ENCODE peak calls at places on chromosomes 2 and 18, in eight cellular contexts. C, N, R, U, V, H, K and O are unnamed samples. For H3K4me1, the result is how much of the 10 kb centered on the place peaks cover.

GRCh38 chr18:10231220-10231619 is 223.2 kb upstream of the APCDD1 start:
- DNase-seq in C (no peak), N (no peak), R (no peak), U (no peak), V (no peak), H (no peak), K (no peak), O (no peak)

GRCh38 chr2:145027073-145027459 is 507.1 kb upstream of the ZEB2 start:
- DNase-seq in C (no peak), N (no peak), R (no peak), U (no peak), V (no peak), H (no peak), K (no peak), O (no peak)

GRCh38 chr2:10406016-10406415 is 42.1 kb downstream of the ODC1 start:
- DNase-seq in C (no peak), N (no peak), R (no peak), U (no peak), V (no peak), H (peak), K (no peak), O (no peak)

GRCh38 chr2:132448771-132449170 is 32.2 kb downstream of the GPR39 start:
- DNase-seq in C (no peak), N (no peak), R (peak), U (no peak), V (peak), H (no peak), K (peak), O (no peak)

GRCh38 chr2:109117780-109118179 is 11.2 kb upstream of the SH3RF3 start:
- DNase-seq in C (no peak), N (no peak), R (no peak), U (no peak), V (no peak), H (no peak), K (no peak), O (no peak)

GRCh38 chr18:80249217-80250093 is 2.1 kb upstream of the PARD6G start:
- DNase-seq in C (no peak), N (no peak), R (no peak), U (no peak), V (no peak), H (no peak), K (no peak), O (no peak)

GRCh38 chr2:179936654-179937053 is 70.4 kb downstream of the CWC22 start:
- DNase-seq in C (peak), N (no peak), R (peak), U (no peak), V (peak), H (no peak), K (peak), O (no peak)

GRCh38 chr18:74395630-74396251 is 61.4 kb downstream of the DIPK1C start:
- DNase-seq in C (no peak), N (no peak), R (no peak), U (no peak), V (no peak), H (no peak), K (no peak), O (no peak)

GRCh38 chr18:43181711-43182110 is 66.2 kb upstream of the RIT2 start:
- DNase-seq in C (no peak), N (no peak), R (no peak), U (no peak), V (no peak), H (no peak), K (no peak), O (no peak)

GRCh38 chr2:16478817-16479216 is 186.8 kb downstream of the CYRIA start:
- DNase-seq in C (no peak), N (no peak), R (no peak), U (no peak), V (no peak), H (no peak), K (no peak), O (no peak)

GRCh38 chr2:186645999-186646398 is 47.9 kb upstream of the FAM171B start:
- DNase-seq in C (no peak), N (no peak), R (no peak), U (no peak), V (no peak), H (no peak), K (no peak), O (no peak)

GRCh38 chr18:75267643-75268184 is 57.1 kb downstream of the TSHZ1 start:
- DNase-seq in C (no peak), N (no peak), R (no peak), U (no peak), V (no peak), H (no peak), K (no peak), O (no peak)

GRCh38 chr2:109446531-109447131 is 167.1 kb downstream of the SEPTIN10 start:
- DNase-seq in C (no peak), N (no peak), R (no peak), U (no peak), V (no peak), H (peak), K (no peak), O (no peak)

GRCh38 chr18:11995445-11996189 is 14.3 kb downstream of the IMPA2 start:
- DNase-seq in C (peak), N (no peak), R (peak), U (peak), V (peak), H (peak), K (peak), O (peak)

GRCh38 chr2:98519156-98519555 is 74.5 kb downstream of the INPP4A start:
- DNase-seq in C (no peak), N (no peak), R (no peak), U (no peak), V (no peak), H (no peak), K (no peak), O (no peak)

GRCh38 chr2:161165266-161165665 is 5.0 kb downstream of the TANK start:
- DNase-seq in C (no peak), N (no peak), R (no peak), U (no peak), V (no peak), H (no peak), K (no peak), O (no peak)

GRCh38 chr18:63763831-63764600 is 11.2 kb upstream of the SERPINB7 start:
- DNase-seq in C (no peak), N (no peak), R (no peak), U (no peak), V (no peak), H (no peak), K (no peak), O (no peak)

GRCh38 chr18:33844232-33844631 is 266.2 kb downstream of the ASXL3 start:
- DNase-seq in C (no peak), N (no peak), R (no peak), U (no peak), V (no peak), H (no peak), K (no peak), O (no peak)

GRCh38 chr18:23876921-23877320 is 137.6 kb upstream of the TTC39C start:
- DNase-seq in C (no peak), N (no peak), R (no peak), U (no peak), V (no peak), H (no peak), K (no peak), O (no peak)

GRCh38 chr2:36485521-36485920 is 112.4 kb downstream of the FEZ2 start:
- DNase-seq in C (no peak), N (no peak), R (no peak), U (no peak), V (no peak), H (peak), K (no peak), O (no peak)

GRCh38 chr2:64924178-64924934 is 64.8 kb upstream of the SLC1A4 start:
- DNase-seq in C (no peak), N (no peak), R (no peak), U (no peak), V (no peak), H (no peak), K (no peak), O (no peak)

GRCh38 chr2:170930132-170931109 is 1.4 kb downstream of the GORASP2 start:
- DNase-seq in C (no peak), N (no peak), R (peak), U (peak), V (peak), H (no peak), K (peak), O (no peak)

GRCh38 chr18:10875836-10876235 is 273.5 kb downstream of the PIEZO2 start:
- DNase-seq in C (no peak), N (no peak), R (no peak), U (no peak), V (no peak), H (no peak), K (no peak), O (no peak)

GRCh38 chr18:25306671-25307070 is 45.3 kb downstream of the ZNF521 start:
- DNase-seq in C (no peak), N (no peak), R (no peak), U (no peak), V (no peak), H (no peak), K (no peak), O (no peak)

GRCh38 chr2:162091325-162092007 is 17.5 kb upstream of the DPP4 start:
- DNase-seq in C (no peak), N (no peak), R (no peak), U (no peak), V (peak), H (no peak), K (peak), O (no peak)

GRCh38 chr2:73925033-73925704 is 1.5 kb upstream of the DGUOK start:
- DNase-seq in C (no peak), N (no peak), R (peak), U (no peak), V (peak), H (no peak), K (no peak), O (no peak)

GRCh38 chr2:99623035-99623434 is 133.2 kb upstream of the REV1 start:
- DNase-seq in C (no peak), N (no peak), R (no peak), U (no peak), V (no peak), H (no peak), K (no peak), O (no peak)

GRCh38 chr2:99622578-99622977 is 132.8 kb upstream of the REV1 start:
- DNase-seq in C (no peak), N (no peak), R (no peak), U (no peak), V (no peak), H (no peak), K (no peak), O (no peak)

GRCh38 chr2:99626158-99626557 is 136.3 kb upstream of the REV1 start:
- DNase-seq in C (no peak), N (no peak), R (no peak), U (no peak), V (no peak), H (no peak), K (no peak), O (no peak)

GRCh38 chr2:99623613-99624012 is 133.8 kb upstream of the REV1 start:
- DNase-seq in C (no peak), N (no peak), R (no peak), U (no peak), V (no peak), H (no peak), K (no peak), O (no peak)

GRCh38 chr2:99624682-99625081 is 134.9 kb upstream of the REV1 start:
- DNase-seq in C (no peak), N (no peak), R (no peak), U (no peak), V (no peak), H (no peak), K (no peak), O (no peak)
- H3K4me1 ChIP-seq in C (under half), N (under half), R (under half), U (under half), V (under half), H (under half), K (under half), O (under half)

DNA sequence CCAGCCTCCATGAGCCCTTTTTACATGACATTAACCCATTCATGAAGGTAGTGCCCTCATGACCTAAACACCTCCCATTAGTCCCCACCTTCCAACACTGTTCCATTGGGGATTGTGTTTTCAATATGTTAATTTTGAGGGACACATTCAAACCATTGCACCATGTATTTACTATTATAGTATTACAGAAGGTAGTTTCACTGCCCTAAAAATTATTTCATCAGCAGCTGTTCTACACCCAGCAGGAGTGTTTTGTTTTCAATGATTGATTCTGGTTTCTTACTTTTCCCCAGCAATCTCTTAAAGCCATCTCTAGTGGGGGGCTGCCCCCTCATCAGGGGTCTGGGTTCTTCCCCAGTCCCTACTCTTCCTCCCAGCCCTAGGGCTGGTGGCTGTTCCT is 71.9 kb downstream of the CERS6 start:
- DNase-seq in C (no peak), N (no peak), R (no peak), U (no peak), V (no peak), H (no peak), K (no peak), O (no peak)
- H3K4me1 ChIP-seq in C (under half), N (half or more), R (under half), U (under half), V (under half), H (under half), K (under half), O (under half)

DNA sequence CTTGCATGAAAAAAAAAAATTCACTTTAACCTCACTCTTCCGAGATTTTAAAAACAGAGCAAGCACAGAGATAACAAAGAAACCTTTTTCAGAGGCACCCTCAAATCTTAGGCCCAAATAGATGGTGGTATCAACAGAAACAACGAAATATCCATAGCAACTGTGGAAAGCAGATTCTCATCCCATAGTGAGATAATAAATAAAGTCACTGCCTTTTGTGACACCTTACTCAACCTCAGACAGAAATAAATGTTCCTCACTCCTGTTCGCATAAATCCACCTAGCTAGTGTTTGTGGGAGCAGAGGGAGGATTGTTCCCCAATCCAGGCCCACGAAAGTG is 60.9 kb upstream of the RTN4 start:
- DNase-seq in C (no peak), N (no peak), R (no peak), U (no peak), V (no peak), H (no peak), K (no peak), O (no peak)
- H3K4me1 ChIP-seq in C (under half), N (half or more), R (under half), U (half or more), V (under half), H (under half), K (under half), O (under half)

GRCh38 chr2:105777071-105777482 is 32.4 kb downstream of the NCK2 start:
- DNase-seq in C (no peak), N (no peak), R (peak), U (no peak), V (no peak), H (no peak), K (no peak), O (no peak)

GRCh38 chr2:105777506-105778343 is 33.0 kb downstream of the NCK2 start:
- DNase-seq in C (no peak), N (no peak), R (no peak), U (no peak), V (no peak), H (no peak), K (no peak), O (no peak)

GRCh38 chr2:105774781-105775337 is 30.1 kb downstream of the NCK2 start:
- DNase-seq in C (no peak), N (no peak), R (no peak), U (no peak), V (no peak), H (no peak), K (no peak), O (no peak)

GRCh38 chr2:105775809-105776559 is 31.3 kb downstream of the NCK2 start:
- DNase-seq in C (no peak), N (no peak), R (peak), U (no peak), V (no peak), H (no peak), K (no peak), O (no peak)

DNA sequence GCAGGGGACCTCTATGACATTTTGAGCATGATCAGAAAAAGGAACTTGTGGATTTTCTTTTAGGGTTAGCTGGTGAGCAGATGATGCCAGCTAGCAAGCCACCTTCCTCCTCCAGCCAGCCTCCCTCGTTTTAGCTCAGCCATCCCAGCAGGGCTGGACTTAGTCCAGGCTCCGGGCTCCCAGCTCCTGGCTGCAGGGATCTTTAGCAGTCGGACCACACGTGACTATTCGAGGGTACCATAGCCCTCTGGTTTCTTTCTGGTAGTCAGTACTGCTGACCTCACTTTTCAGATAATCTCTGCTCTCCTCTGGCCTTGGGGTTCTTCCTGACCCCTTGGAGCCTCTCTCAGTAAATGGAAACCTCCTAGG is 31.8 kb downstream of the NCK2 start:
- DNase-seq in C (no peak), N (no peak), R (no peak), U (no peak), V (no peak), H (no peak), K (no peak), O (no peak)
- H3K4me1 ChIP-seq in C (under half), N (under half), R (under half), U (under half), V (under half), H (under half), K (under half), O (under half)

GRCh38 chr2:215900865-215901264 is 112.5 kb downstream of the MREG start:
- DNase-seq in C (no peak), N (no peak), R (no peak), U (no peak), V (no peak), H (no peak), K (no peak), O (no peak)

GRCh38 chr2:215899111-215900074 is 114.0 kb downstream of the MREG start:
- DNase-seq in C (no peak), N (no peak), R (no peak), U (no peak), V (no peak), H (no peak), K (no peak), O (no peak)

GRCh38 chr2:215898363-215898762 is 115.0 kb downstream of the MREG start:
- DNase-seq in C (no peak), N (no peak), R (no peak), U (peak), V (no peak), H (no peak), K (no peak), O (no peak)

GRCh38 chr2:215901796-215902195 is 111.6 kb downstream of the MREG start:
- DNase-seq in C (no peak), N (no peak), R (no peak), U (no peak), V (no peak), H (no peak), K (no peak), O (no peak)

GRCh38 chr2:215900203-215900611 is 113.1 kb downstream of the MREG start:
- DNase-seq in C (no peak), N (no peak), R (no peak), U (peak), V (no peak), H (peak), K (no peak), O (no peak)
- H3K4me1 ChIP-seq in C (under half), N (under half), R (under half), U (under half), V (under half), H (under half), K (under half), O (under half)

DNA sequence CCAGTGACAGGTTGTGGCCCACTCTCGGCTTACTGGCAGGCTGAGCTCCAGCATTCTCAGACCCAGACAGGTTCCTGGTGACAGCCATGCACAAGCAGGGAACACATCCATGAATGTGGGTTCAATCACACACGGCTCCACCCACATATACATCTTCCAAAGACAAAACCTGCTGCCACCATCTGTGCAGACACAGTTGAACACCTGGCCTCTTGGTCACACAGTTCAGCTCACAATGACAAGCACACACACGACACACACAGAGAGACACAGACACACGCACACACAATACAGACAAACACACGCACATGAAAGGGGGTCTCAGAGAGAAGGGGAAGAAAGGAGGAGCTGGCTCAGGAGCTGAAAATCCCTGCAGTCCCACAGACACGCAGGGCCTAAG is 32.1 kb upstream of the PTMA start:
- DNase-seq in C (no peak), N (no peak), R (peak), U (no peak), V (no peak), H (no peak), K (no peak), O (no peak)
- H3K4me1 ChIP-seq in C (under half), N (under half), R (half or more), U (half or more), V (under half), H (under half), K (under half), O (under half)

GRCh38 chr2:207136872-207137271 is 28.9 kb downstream of the KLF7 start:
- DNase-seq in C (no peak), N (no peak), R (no peak), U (no peak), V (no peak), H (no peak), K (no peak), O (no peak)

GRCh38 chr2:207138573-207139297 is 27.0 kb downstream of the KLF7 start:
- DNase-seq in C (no peak), N (no peak), R (no peak), U (no peak), V (no peak), H (no peak), K (no peak), O (no peak)

GRCh38 chr2:207141381-207141780 is 24.4 kb downstream of the KLF7 start:
- DNase-seq in C (no peak), N (no peak), R (no peak), U (no peak), V (no peak), H (no peak), K (no peak), O (no peak)

GRCh38 chr2:207137922-207138321 is 27.8 kb downstream of the KLF7 start:
- DNase-seq in C (no peak), N (no peak), R (no peak), U (no peak), V (no peak), H (no peak), K (no peak), O (no peak)

DNA sequence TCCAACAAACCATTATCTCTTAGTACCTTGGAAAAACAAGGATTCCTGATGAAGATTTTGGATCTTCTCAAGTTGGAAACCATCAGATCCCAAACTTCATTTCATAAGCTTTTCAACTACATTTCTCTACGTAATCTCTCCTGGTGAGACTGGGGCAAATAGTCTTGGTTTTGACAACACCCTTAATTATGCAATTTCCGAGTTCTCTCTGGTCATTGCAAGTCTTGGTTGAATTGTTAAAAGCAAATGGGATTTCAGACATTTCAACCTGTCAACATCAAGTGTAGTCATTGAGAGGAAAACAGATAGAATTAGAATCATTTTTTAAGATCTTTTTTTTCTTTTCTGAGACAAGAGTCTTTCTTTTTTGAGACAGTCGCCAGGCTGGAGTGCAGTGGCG is 26.2 kb downstream of the KLF7 start:
- DNase-seq in C (no peak), N (no peak), R (no peak), U (no peak), V (no peak), H (no peak), K (no peak), O (no peak)
- H3K4me1 ChIP-seq in C (half or more), N (half or more), R (under half), U (under half), V (under half), H (half or more), K (under half), O (under half)